ENCODE peak calls at places on chromosome 13, in ten cellular contexts. W is psoas muscle, M is thoracic aorta, N is mucosa of descending colon, V is ascending aorta, C is OCI-LY7, G is tibial nerve, F is colonic mucosa, Y is fibroblast of lung, A is A673. B is an unnamed sample. For H3K4me1 and H3K36me3, the result is how much of the 10 kb centered on the place peaks cover.

GRCh38 chr13:43273362-43273761 is 250.0 kb downstream of the DNAJC15 start:
- DNase-seq in G (no peak), A (no peak), C (no peak), M (no peak), N (no peak), Y (peak), W (no peak), F (no peak), V (no peak), B (no peak)

GRCh38 chr13:39148513-39148961 is 110.3 kb downstream of the NHLRC3 start:
- DNase-seq in C (no peak), Y (peak), W (no peak), M (no peak), N (no peak), A (peak), G (no peak), V (no peak), F (no peak), B (no peak)

GRCh38 chr13:90233933-90234672 is 1113.4 kb upstream of the MIR17HG start:
- DNase-seq in W (no peak), A (no peak), M (no peak), G (no peak), Y (no peak), N (no peak), F (no peak), V (no peak), C (no peak), B (no peak)

GRCh38 chr13:103703246-103703645 is 637.0 kb upstream of the SLC10A2 start:
- DNase-seq in G (no peak), Y (no peak), V (no peak), M (no peak), W (no peak), N (no peak), C (no peak), F (no peak), A (no peak), B (no peak)

GRCh38 chr13:45200701-45201230 is at the start of gene KCTD4:
- DNase-seq in C (no peak), G (no peak), V (no peak), N (no peak), Y (peak), A (no peak), W (no peak), M (no peak), F (no peak), B (no peak)

GRCh38 chr13:32234914-32235313 is 80.2 kb downstream of the ZAR1L start:
- DNase-seq in Y (no peak), M (no peak), V (no peak), C (no peak), N (no peak), F (no peak), A (peak), G (no peak), W (no peak), B (no peak)

GRCh38 chr13:31029129-31029528 is 96.7 kb downstream of the TEX26 start:
- DNase-seq in V (peak), A (peak), N (no peak), M (no peak), G (no peak), F (no peak), Y (no peak), W (no peak), C (no peak), B (no peak)

GRCh38 chr13:26046639-26047038 is 5.2 kb downstream of the SHISA2 start:
- DNase-seq in A (no peak), M (no peak), F (no peak), N (no peak), G (no peak), W (no peak), Y (no peak), C (no peak), V (no peak), B (no peak)

GRCh38 chr13:50131998-50132936 is 117.0 kb downstream of the KCNRG start:
- DNase-seq in G (no peak), W (no peak), M (no peak), V (no peak), F (no peak), A (no peak), C (no peak), Y (no peak), N (no peak), B (no peak)

GRCh38 chr13:94914829-94915228 is 202.5 kb upstream of the SOX21 start:
- DNase-seq in M (no peak), V (no peak), G (no peak), C (no peak), N (no peak), Y (no peak), W (no peak), F (no peak), A (no peak), B (no peak)

GRCh38 chr13:46721054-46721453 is 75.9 kb downstream of the ESD start:
- DNase-seq in C (peak), A (peak), M (no peak), V (peak), Y (peak), N (no peak), F (peak), G (no peak), W (peak), B (peak)

GRCh38 chr13:37923236-37923635 is 53.7 kb upstream of the TRPC4 start:
- DNase-seq in M (no peak), V (no peak), A (no peak), Y (no peak), C (no peak), N (no peak), W (no peak), F (no peak), G (no peak), B (no peak)

GRCh38 chr13:110676511-110677204 is 29.3 kb downstream of the CARS2 start:
- DNase-seq in N (no peak), V (peak), A (no peak), C (peak), W (no peak), Y (no peak), G (no peak), F (no peak), M (no peak), B (no peak)

GRCh38 chr13:33275916-33276315 is 9.6 kb downstream of the STARD13 start:
- DNase-seq in M (no peak), N (no peak), G (no peak), Y (peak), V (no peak), W (no peak), C (no peak), A (no peak), F (no peak), B (no peak)

GRCh38 chr13:33278923-33279322 is 6.6 kb downstream of the STARD13 start:
- DNase-seq in A (no peak), V (no peak), F (no peak), Y (no peak), W (no peak), N (no peak), G (no peak), M (no peak), C (no peak), B (no peak)

GRCh38 chr13:33276581-33276980 is 9.0 kb downstream of the STARD13 start:
- DNase-seq in M (no peak), Y (peak), A (peak), G (no peak), V (no peak), N (no peak), W (no peak), F (no peak), C (no peak), B (no peak)

GRCh38 chr13:33277946-33278345 is 7.6 kb downstream of the STARD13 start:
- DNase-seq in F (no peak), C (no peak), N (no peak), G (no peak), A (no peak), V (no peak), M (no peak), Y (peak), W (no peak), B (no peak)

GRCh38 chr13:33277351-33277750 is 8.2 kb downstream of the STARD13 start:
- DNase-seq in C (no peak), A (no peak), N (no peak), F (no peak), M (no peak), G (no peak), V (no peak), W (no peak), Y (no peak), B (no peak)
- H3K4me1 ChIP-seq in C (under half), A (half or more), N (under half), F (under half), M (under half), G (under half), V (under half), W (under half), Y (under half), B (under half)

GRCh38 chr13:79528759-79529191 is 47.8 kb downstream of the NDFIP2 start:
- DNase-seq in F (no peak), Y (no peak), M (no peak), C (no peak), N (no peak), W (no peak), G (no peak), A (peak), V (no peak), B (no peak)

GRCh38 chr13:79525051-79525450 is 44.1 kb downstream of the NDFIP2 start:
- DNase-seq in Y (no peak), M (no peak), V (no peak), C (no peak), N (no peak), A (no peak), G (no peak), W (no peak), F (no peak), B (no peak)

GRCh38 chr13:79527698-79528097 is 46.7 kb downstream of the NDFIP2 start:
- DNase-seq in A (no peak), C (no peak), N (no peak), Y (no peak), F (no peak), V (no peak), M (no peak), G (no peak), W (no peak), B (no peak)

GRCh38 chr13:79528356-79528755 is 47.4 kb downstream of the NDFIP2 start:
- DNase-seq in Y (peak), W (no peak), F (no peak), A (no peak), M (no peak), G (no peak), N (no peak), C (no peak), V (no peak), B (no peak)

DNA sequence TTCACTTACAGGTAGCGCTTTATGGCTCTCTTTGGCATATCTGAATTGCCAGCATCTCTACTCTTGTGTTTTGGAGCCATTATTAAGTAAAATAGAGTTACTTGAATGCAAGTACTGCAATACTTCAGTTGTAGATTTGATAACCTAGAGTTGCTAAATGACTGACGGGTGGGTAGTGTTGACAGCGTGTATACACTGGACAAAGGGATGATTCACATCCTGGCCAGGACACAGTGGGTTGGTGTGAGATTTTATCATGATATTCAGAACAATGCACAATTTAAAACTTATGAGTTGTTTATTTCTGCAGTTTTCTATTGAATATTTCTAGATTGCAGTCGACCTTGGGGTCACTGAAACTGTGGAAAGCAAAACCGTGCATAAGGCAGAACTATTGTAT is 44.5 kb downstream of the NDFIP2 start:
- DNase-seq in W (no peak), M (no peak), V (no peak), N (no peak), F (no peak), Y (peak), G (no peak), A (no peak), C (no peak), B (no peak)
- TF ChIP-seq CTCF in W (no peak), M (no peak), V (no peak), N (no peak), F (no peak), Y (no peak), G (no peak), A (no peak), C (no peak), B (no peak)

GRCh38 chr13:113428871-113429607 is 24.2 kb downstream of the ADPRHL1 start:
- DNase-seq in G (no peak), V (no peak), N (no peak), M (no peak), A (no peak), C (no peak), W (no peak), F (no peak), Y (no peak), B (no peak)

GRCh38 chr13:113429608-113429985 is 23.7 kb downstream of the ADPRHL1 start:
- DNase-seq in M (no peak), F (no peak), W (no peak), N (no peak), V (no peak), A (no peak), G (no peak), Y (no peak), C (no peak), B (no peak)

GRCh38 chr13:113430378-113431110 is 22.7 kb downstream of the ADPRHL1 start:
- DNase-seq in G (no peak), V (no peak), W (no peak), F (no peak), N (no peak), A (no peak), C (no peak), Y (no peak), M (no peak), B (no peak)

GRCh38 chr13:113432509-113433270 is 20.6 kb downstream of the ADPRHL1 start:
- DNase-seq in V (no peak), F (no peak), A (no peak), C (peak), M (no peak), G (no peak), Y (no peak), W (no peak), N (no peak), B (no peak)

GRCh38 chr13:113431171-113431570 is 22.1 kb downstream of the ADPRHL1 start:
- DNase-seq in G (no peak), A (no peak), V (no peak), F (no peak), Y (no peak), N (no peak), C (no peak), M (no peak), W (no peak), B (no peak)
- H3K36me3 ChIP-seq in G (under half), A (under half), V (under half), F (under half), Y (under half), N (under half), C (under half), M (under half), W (half or more), B (under half)

GRCh38 chr13:79522583-79522982 is 41.6 kb downstream of the NDFIP2 start:
- DNase-seq in A (no peak), W (no peak), G (no peak), C (no peak), N (no peak), M (no peak), F (no peak), V (no peak), Y (peak), B (no peak)
- H3K4me1 ChIP-seq in A (under half), W (under half), G (under half), C (under half), N (under half), M (under half), F (under half), V (under half), Y (under half), B (under half)